ENCODE peak calls at places on chromosome 11, in ten cellular contexts. One of them, this sample, is unnamed.
A peak's percentile ranks its signal among the peaks of the same experiment; 100 is the strongest.

GRCh38 chr11:131331546-131331945 is 38.9 kb upstream of the NTM start:
- DNase-seq in A673: no peak
- DNase-seq in HCT116: no peak
- DNase-seq in lung: no peak
- DNase-seq in naive thymus-derived CD4-positive, alpha-beta T cell: no peak
- DNase-seq in PC-9: no peak
- DNase-seq in neuronal stem cell: no peak
- DNase-seq in A549: no peak
- DNase-seq in left lung: no peak
- DNase-seq in OCI-LY7: no peak
- DNase-seq in this sample: no peak

GRCh38 chr11:61042961-61043540 is 59.2 kb upstream of the CD5 start:
- DNase-seq in A673: no peak
- DNase-seq in HCT116: no peak
- DNase-seq in lung: no peak
- DNase-seq in naive thymus-derived CD4-positive, alpha-beta T cell: no peak
- DNase-seq in PC-9: no peak
- DNase-seq in neuronal stem cell: no peak
- DNase-seq in A549: no peak
- DNase-seq in left lung: no peak
- DNase-seq in OCI-LY7: no peak
- DNase-seq in this sample: peak; percentile 54

GRCh38 chr11:61827573-61828378 is at the start of gene FADS2:
- DNase-seq in A673: peak; percentile 99
- DNase-seq in HCT116: no peak
- DNase-seq in lung: peak; percentile 94
- DNase-seq in naive thymus-derived CD4-positive, alpha-beta T cell: peak; percentile 94
- DNase-seq in PC-9: no peak
- DNase-seq in neuronal stem cell: peak; percentile 94
- DNase-seq in A549: peak; percentile 87
- DNase-seq in left lung: peak; percentile 97
- DNase-seq in OCI-LY7: no peak
- DNase-seq in this sample: peak; percentile 74

GRCh38 chr11:124297921-124298320 is 15.8 kb downstream of the OR8D1 start:
- DNase-seq in A673: no peak
- DNase-seq in HCT116: no peak
- DNase-seq in lung: no peak
- DNase-seq in naive thymus-derived CD4-positive, alpha-beta T cell: no peak
- DNase-seq in PC-9: no peak
- DNase-seq in neuronal stem cell: no peak
- DNase-seq in A549: no peak
- DNase-seq in left lung: no peak
- DNase-seq in OCI-LY7: no peak
- DNase-seq in this sample: no peak

GRCh38 chr11:64060861-64061444 is 25.2 kb downstream of the FLRT1 start:
- DNase-seq in A673: peak; percentile 65
- DNase-seq in HCT116: no peak
- DNase-seq in lung: peak; percentile 33
- DNase-seq in naive thymus-derived CD4-positive, alpha-beta T cell: peak; percentile 71
- DNase-seq in PC-9: no peak
- DNase-seq in neuronal stem cell: peak; percentile 70
- DNase-seq in A549: peak; percentile 74
- DNase-seq in left lung: peak; percentile 87
- DNase-seq in OCI-LY7: peak; percentile 70
- DNase-seq in this sample: peak; percentile 35

GRCh38 chr11:121489823-121490222 is 37.1 kb upstream of the SORL1-AS1 start:
- DNase-seq in A673: no peak
- DNase-seq in HCT116: no peak
- DNase-seq in lung: no peak
- DNase-seq in naive thymus-derived CD4-positive, alpha-beta T cell: no peak
- DNase-seq in PC-9: no peak
- DNase-seq in neuronal stem cell: no peak
- DNase-seq in A549: no peak
- DNase-seq in left lung: no peak
- DNase-seq in OCI-LY7: no peak
- DNase-seq in this sample: no peak

GRCh38 chr11:118223992-118224391 is 819 bp downstream of the JAML start:
- DNase-seq in A673: no peak
- DNase-seq in HCT116: no peak
- DNase-seq in lung: no peak
- DNase-seq in naive thymus-derived CD4-positive, alpha-beta T cell: no peak
- DNase-seq in PC-9: no peak
- DNase-seq in neuronal stem cell: no peak
- DNase-seq in A549: no peak
- DNase-seq in left lung: no peak
- DNase-seq in OCI-LY7: no peak
- DNase-seq in this sample: no peak

GRCh38 chr11:23711981-23712380 is 784.9 kb upstream of the LUZP2 start:
- DNase-seq in A673: peak; percentile 0
- DNase-seq in HCT116: no peak
- DNase-seq in lung: no peak
- DNase-seq in naive thymus-derived CD4-positive, alpha-beta T cell: no peak
- DNase-seq in PC-9: no peak
- DNase-seq in neuronal stem cell: no peak
- DNase-seq in A549: no peak
- DNase-seq in left lung: no peak
- DNase-seq in OCI-LY7: no peak
- DNase-seq in this sample: no peak

GRCh38 chr11:72595292-72595684 is 78.9 kb downstream of the PDE2A start:
- DNase-seq in A673: no peak
- DNase-seq in HCT116: no peak
- DNase-seq in lung: no peak
- DNase-seq in naive thymus-derived CD4-positive, alpha-beta T cell: no peak
- DNase-seq in PC-9: no peak
- DNase-seq in neuronal stem cell: peak; percentile 38
- DNase-seq in A549: no peak
- DNase-seq in left lung: peak; percentile 46
- DNase-seq in OCI-LY7: no peak
- DNase-seq in this sample: no peak

GRCh38 chr11:72592698-72593097 is 81.5 kb downstream of the PDE2A start:
- DNase-seq in A673: no peak
- DNase-seq in HCT116: no peak
- DNase-seq in lung: no peak
- DNase-seq in naive thymus-derived CD4-positive, alpha-beta T cell: no peak
- DNase-seq in PC-9: no peak
- DNase-seq in neuronal stem cell: no peak
- DNase-seq in A549: no peak
- DNase-seq in left lung: no peak
- DNase-seq in OCI-LY7: no peak
- DNase-seq in this sample: no peak

GRCh38 chr11:72591785-72592490 is 82.3 kb downstream of the PDE2A start:
- DNase-seq in A673: peak; percentile 66
- DNase-seq in HCT116: no peak
- DNase-seq in lung: no peak
- DNase-seq in naive thymus-derived CD4-positive, alpha-beta T cell: no peak
- DNase-seq in PC-9: no peak
- DNase-seq in neuronal stem cell: no peak
- DNase-seq in A549: no peak
- DNase-seq in left lung: no peak
- DNase-seq in OCI-LY7: peak; percentile 83
- DNase-seq in this sample: peak; percentile 40

GRCh38 chr11:72591023-72591422 is 83.2 kb downstream of the PDE2A start:
- DNase-seq in A673: no peak
- DNase-seq in HCT116: no peak
- DNase-seq in lung: no peak
- DNase-seq in naive thymus-derived CD4-positive, alpha-beta T cell: no peak
- DNase-seq in PC-9: no peak
- DNase-seq in neuronal stem cell: no peak
- DNase-seq in A549: no peak
- DNase-seq in left lung: peak; percentile 7
- DNase-seq in OCI-LY7: no peak
- DNase-seq in this sample: no peak

GRCh38 chr11:72594493-72595291 is 79.5 kb downstream of the PDE2A start:
- DNase-seq in A673: no peak
- DNase-seq in HCT116: no peak
- DNase-seq in lung: no peak
- DNase-seq in naive thymus-derived CD4-positive, alpha-beta T cell: no peak
- DNase-seq in PC-9: no peak
- DNase-seq in neuronal stem cell: no peak
- DNase-seq in A549: no peak
- DNase-seq in left lung: no peak
- DNase-seq in OCI-LY7: no peak
- DNase-seq in this sample: no peak
- H3K27ac ChIP-seq in A673: no peak overlapping the region
- H3K27ac ChIP-seq in HCT116: no peak overlapping the region
- H3K27ac ChIP-seq in lung: no peak overlapping the region
- H3K27ac ChIP-seq in naive thymus-derived CD4-positive, alpha-beta T cell: no peak overlapping the region
- H3K27ac ChIP-seq in PC-9: no peak overlapping the region
- H3K27ac ChIP-seq in neuronal stem cell: no peak overlapping the region
- H3K27ac ChIP-seq in A549: no peak overlapping the region
- H3K27ac ChIP-seq in left lung: no peak overlapping the region
- H3K27ac ChIP-seq in OCI-LY7: no peak overlapping the region
- H3K27ac ChIP-seq in this sample: no peak overlapping the region

GRCh38 chr11:68828957-68829356 is 12.8 kb downstream of the CPT1A start:
- DNase-seq in A673: no peak
- DNase-seq in HCT116: no peak
- DNase-seq in lung: no peak
- DNase-seq in naive thymus-derived CD4-positive, alpha-beta T cell: no peak
- DNase-seq in PC-9: no peak
- DNase-seq in neuronal stem cell: no peak
- DNase-seq in A549: no peak
- DNase-seq in left lung: no peak
- DNase-seq in OCI-LY7: no peak
- DNase-seq in this sample: no peak

GRCh38 chr11:68826726-68827125 is 15.0 kb downstream of the CPT1A start:
- DNase-seq in A673: no peak
- DNase-seq in HCT116: no peak
- DNase-seq in lung: no peak
- DNase-seq in naive thymus-derived CD4-positive, alpha-beta T cell: no peak
- DNase-seq in PC-9: no peak
- DNase-seq in neuronal stem cell: no peak
- DNase-seq in A549: no peak
- DNase-seq in left lung: no peak
- DNase-seq in OCI-LY7: no peak
- DNase-seq in this sample: no peak

GRCh38 chr11:68828155-68828931 is 13.4 kb downstream of the CPT1A start:
- DNase-seq in A673: no peak
- DNase-seq in HCT116: no peak
- DNase-seq in lung: no peak
- DNase-seq in naive thymus-derived CD4-positive, alpha-beta T cell: no peak
- DNase-seq in PC-9: no peak
- DNase-seq in neuronal stem cell: no peak
- DNase-seq in A549: no peak
- DNase-seq in left lung: peak; percentile 86
- DNase-seq in OCI-LY7: no peak
- DNase-seq in this sample: no peak

GRCh38 chr11:68825603-68826002 is 16.1 kb downstream of the CPT1A start:
- DNase-seq in A673: no peak
- DNase-seq in HCT116: peak; percentile 37
- DNase-seq in lung: no peak
- DNase-seq in naive thymus-derived CD4-positive, alpha-beta T cell: no peak
- DNase-seq in PC-9: peak; percentile 53
- DNase-seq in neuronal stem cell: no peak
- DNase-seq in A549: no peak
- DNase-seq in left lung: peak; percentile 78
- DNase-seq in OCI-LY7: peak; percentile 20
- DNase-seq in this sample: peak; percentile 30

GRCh38 chr11:68827733-68828132 is 14.0 kb downstream of the CPT1A start:
- DNase-seq in A673: no peak
- DNase-seq in HCT116: no peak
- DNase-seq in lung: no peak
- DNase-seq in naive thymus-derived CD4-positive, alpha-beta T cell: no peak
- DNase-seq in PC-9: no peak
- DNase-seq in neuronal stem cell: no peak
- DNase-seq in A549: no peak
- DNase-seq in left lung: no peak
- DNase-seq in OCI-LY7: no peak
- DNase-seq in this sample: no peak
- H3K27ac ChIP-seq in A673: no peak overlapping the region
- H3K27ac ChIP-seq in HCT116: no peak overlapping the region
- H3K27ac ChIP-seq in lung: no peak overlapping the region
- H3K27ac ChIP-seq in naive thymus-derived CD4-positive, alpha-beta T cell: no peak overlapping the region
- H3K27ac ChIP-seq in PC-9: no peak overlapping the region
- H3K27ac ChIP-seq in neuronal stem cell: no peak overlapping the region
- H3K27ac ChIP-seq in A549: no peak overlapping the region
- H3K27ac ChIP-seq in left lung: no peak overlapping the region
- H3K27ac ChIP-seq in OCI-LY7: no peak overlapping the region
- H3K27ac ChIP-seq in this sample: no peak overlapping the region

GRCh38 chr11:114311946-114312345 is 15.7 kb downstream of the NNMT start:
- DNase-seq in A673: no peak
- DNase-seq in HCT116: no peak
- DNase-seq in lung: no peak
- DNase-seq in naive thymus-derived CD4-positive, alpha-beta T cell: no peak
- DNase-seq in PC-9: no peak
- DNase-seq in neuronal stem cell: no peak
- DNase-seq in A549: no peak
- DNase-seq in left lung: no peak
- DNase-seq in OCI-LY7: no peak
- DNase-seq in this sample: no peak

GRCh38 chr11:114307524-114308203 is 11.5 kb downstream of the NNMT start:
- DNase-seq in A673: peak; percentile 6
- DNase-seq in HCT116: no peak
- DNase-seq in lung: peak; percentile 76
- DNase-seq in naive thymus-derived CD4-positive, alpha-beta T cell: no peak
- DNase-seq in PC-9: no peak
- DNase-seq in neuronal stem cell: no peak
- DNase-seq in A549: no peak
- DNase-seq in left lung: no peak
- DNase-seq in OCI-LY7: no peak
- DNase-seq in this sample: no peak

GRCh38 chr11:114310095-114310494 is 13.9 kb downstream of the NNMT start:
- DNase-seq in A673: no peak
- DNase-seq in HCT116: no peak
- DNase-seq in lung: no peak
- DNase-seq in naive thymus-derived CD4-positive, alpha-beta T cell: no peak
- DNase-seq in PC-9: no peak
- DNase-seq in neuronal stem cell: no peak
- DNase-seq in A549: no peak
- DNase-seq in left lung: no peak
- DNase-seq in OCI-LY7: no peak
- DNase-seq in this sample: no peak

GRCh38 chr11:114309517-114309916 is 13.3 kb downstream of the NNMT start:
- DNase-seq in A673: no peak
- DNase-seq in HCT116: no peak
- DNase-seq in lung: no peak
- DNase-seq in naive thymus-derived CD4-positive, alpha-beta T cell: no peak
- DNase-seq in PC-9: no peak
- DNase-seq in neuronal stem cell: no peak
- DNase-seq in A549: no peak
- DNase-seq in left lung: no peak
- DNase-seq in OCI-LY7: no peak
- DNase-seq in this sample: no peak

GRCh38 chr11:114308689-114309089 is 12.5 kb downstream of the NNMT start:
- DNase-seq in A673: no peak
- DNase-seq in HCT116: no peak
- DNase-seq in lung: peak; percentile 42
- DNase-seq in naive thymus-derived CD4-positive, alpha-beta T cell: no peak
- DNase-seq in PC-9: no peak
- DNase-seq in neuronal stem cell: no peak
- DNase-seq in A549: no peak
- DNase-seq in left lung: no peak
- DNase-seq in OCI-LY7: no peak
- DNase-seq in this sample: no peak
- H3K27ac ChIP-seq in A673: no peak overlapping the region
- H3K27ac ChIP-seq in HCT116: no peak overlapping the region
- H3K27ac ChIP-seq in lung: no peak overlapping the region
- H3K27ac ChIP-seq in naive thymus-derived CD4-positive, alpha-beta T cell: no peak overlapping the region
- H3K27ac ChIP-seq in PC-9: no peak overlapping the region
- H3K27ac ChIP-seq in neuronal stem cell: no peak overlapping the region
- H3K27ac ChIP-seq in A549: peak overlapping the region; percentile 79
- H3K27ac ChIP-seq in left lung: peak overlapping the region; percentile 81
- H3K27ac ChIP-seq in OCI-LY7: no peak overlapping the region
- H3K27ac ChIP-seq in this sample: no peak overlapping the region

GRCh38 chr11:47572715-47573255 is 6.0 kb downstream of the KBTBD4 start:
- DNase-seq in A673: peak; percentile 57
- DNase-seq in HCT116: no peak
- DNase-seq in lung: no peak
- DNase-seq in naive thymus-derived CD4-positive, alpha-beta T cell: no peak
- DNase-seq in PC-9: no peak
- DNase-seq in neuronal stem cell: no peak
- DNase-seq in A549: no peak
- DNase-seq in left lung: no peak
- DNase-seq in OCI-LY7: no peak
- DNase-seq in this sample: no peak

GRCh38 chr11:47571895-47572294 is 6.5 kb downstream of the PTPMT1 start:
- DNase-seq in A673: no peak
- DNase-seq in HCT116: no peak
- DNase-seq in lung: no peak
- DNase-seq in naive thymus-derived CD4-positive, alpha-beta T cell: no peak
- DNase-seq in PC-9: no peak
- DNase-seq in neuronal stem cell: no peak
- DNase-seq in A549: no peak
- DNase-seq in left lung: no peak
- DNase-seq in OCI-LY7: no peak
- DNase-seq in this sample: no peak

GRCh38 chr11:47569646-47570045 is 4.2 kb downstream of the PTPMT1 start:
- DNase-seq in A673: no peak
- DNase-seq in HCT116: no peak
- DNase-seq in lung: no peak
- DNase-seq in naive thymus-derived CD4-positive, alpha-beta T cell: no peak
- DNase-seq in PC-9: no peak
- DNase-seq in neuronal stem cell: no peak
- DNase-seq in A549: no peak
- DNase-seq in left lung: no peak
- DNase-seq in OCI-LY7: no peak
- DNase-seq in this sample: no peak

GRCh38 chr11:47571012-47571729 is 5.8 kb downstream of the PTPMT1 start:
- DNase-seq in A673: no peak
- DNase-seq in HCT116: no peak
- DNase-seq in lung: no peak
- DNase-seq in naive thymus-derived CD4-positive, alpha-beta T cell: no peak
- DNase-seq in PC-9: no peak
- DNase-seq in neuronal stem cell: no peak
- DNase-seq in A549: no peak
- DNase-seq in left lung: no peak
- DNase-seq in OCI-LY7: no peak
- DNase-seq in this sample: no peak

DNA sequence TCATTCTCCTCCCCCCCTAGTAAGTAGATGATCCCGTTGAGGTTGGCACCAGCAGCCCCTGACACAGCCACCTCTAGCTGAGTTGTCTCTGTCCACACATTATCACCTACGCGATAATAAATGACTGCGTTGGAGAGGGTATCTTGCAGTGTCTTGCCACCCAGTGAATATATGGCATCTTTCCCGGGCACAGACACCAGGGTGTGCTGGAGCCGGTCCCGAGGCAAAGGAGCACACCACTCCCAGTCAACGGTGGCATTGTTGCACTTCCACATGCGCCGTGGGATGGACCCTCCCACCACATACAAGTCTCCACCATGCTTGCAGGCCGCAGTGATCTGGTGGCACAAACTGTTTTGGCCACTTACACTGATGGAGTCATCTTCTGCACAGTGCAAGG is 5.4 kb downstream of the KBTBD4 start:
- DNase-seq in A673: no peak
- DNase-seq in HCT116: no peak
- DNase-seq in lung: no peak
- DNase-seq in naive thymus-derived CD4-positive, alpha-beta T cell: no peak
- DNase-seq in PC-9: no peak
- DNase-seq in neuronal stem cell: no peak
- DNase-seq in A549: no peak
- DNase-seq in left lung: no peak
- DNase-seq in OCI-LY7: no peak
- DNase-seq in this sample: no peak
- H3K27ac ChIP-seq in A673: no peak overlapping the region
- H3K27ac ChIP-seq in HCT116: no peak overlapping the region
- H3K27ac ChIP-seq in lung: no peak overlapping the region
- H3K27ac ChIP-seq in naive thymus-derived CD4-positive, alpha-beta T cell: no peak overlapping the region
- H3K27ac ChIP-seq in PC-9: no peak overlapping the region
- H3K27ac ChIP-seq in neuronal stem cell: no peak overlapping the region
- H3K27ac ChIP-seq in A549: no peak overlapping the region
- H3K27ac ChIP-seq in left lung: no peak overlapping the region
- H3K27ac ChIP-seq in OCI-LY7: no peak overlapping the region
- H3K27ac ChIP-seq in this sample: no peak overlapping the region